ENCODE peak calls at places on chromosome 10, in nine cellular contexts. One of them, this sample, is unnamed.

GRCh38 chr10:60384708-60385398 is 4.8 kb downstream of the ANK3 start:
- DNase-seq in testis: no peak
- DNase-seq in esophagus squamous epithelium: no peak
- DNase-seq in transverse colon: no peak
- DNase-seq in adrenal gland: no peak
- DNase-seq in NB4: no peak
- DNase-seq in lower leg skin: peak; percentile 16
- DNase-seq in heart left ventricle: no peak
- DNase-seq in ovary: no peak
- DNase-seq in this sample: no peak

GRCh38 chr10:116272497-116273221 is at the start of gene GFRA1:
- DNase-seq in NB4: no peak
- DNase-seq in esophagus squamous epithelium: no peak
- DNase-seq in adrenal gland: peak; percentile 57
- DNase-seq in lower leg skin: no peak
- DNase-seq in heart left ventricle: no peak
- DNase-seq in ovary: peak; percentile 22
- DNase-seq in testis: no peak
- DNase-seq in transverse colon: no peak
- DNase-seq in this sample: no peak

GRCh38 chr10:36538945-36539586 is 586.3 kb upstream of the ANKRD30A start:
- DNase-seq in testis: no peak
- DNase-seq in NB4: peak; percentile 29
- DNase-seq in ovary: no peak
- DNase-seq in adrenal gland: peak; percentile 55
- DNase-seq in heart left ventricle: peak; percentile 9
- DNase-seq in lower leg skin: no peak
- DNase-seq in transverse colon: no peak
- DNase-seq in esophagus squamous epithelium: no peak
- DNase-seq in this sample: no peak

GRCh38 chr10:91925022-91925320 is 1.4 kb downstream of the BTAF1 start:
- DNase-seq in ovary: no peak
- DNase-seq in esophagus squamous epithelium: no peak
- DNase-seq in testis: no peak
- DNase-seq in heart left ventricle: no peak
- DNase-seq in NB4: peak; percentile 46
- DNase-seq in transverse colon: no peak
- DNase-seq in adrenal gland: no peak
- DNase-seq in lower leg skin: no peak
- DNase-seq in this sample: no peak

GRCh38 chr10:127880557-127880956 is 12.2 kb downstream of the CLRN3 start:
- DNase-seq in NB4: peak; percentile 82
- DNase-seq in testis: no peak
- DNase-seq in lower leg skin: peak; percentile 32
- DNase-seq in ovary: no peak
- DNase-seq in adrenal gland: peak; percentile 69
- DNase-seq in transverse colon: no peak
- DNase-seq in heart left ventricle: peak; percentile 27
- DNase-seq in esophagus squamous epithelium: no peak
- DNase-seq in this sample: no peak

GRCh38 chr10:112286837-112287818 is 3.9 kb downstream of the TECTB start:
- DNase-seq in NB4: no peak
- DNase-seq in ovary: no peak
- DNase-seq in adrenal gland: no peak
- DNase-seq in esophagus squamous epithelium: no peak
- DNase-seq in lower leg skin: no peak
- DNase-seq in heart left ventricle: no peak
- DNase-seq in transverse colon: no peak
- DNase-seq in testis: no peak
- DNase-seq in this sample: no peak

GRCh38 chr10:103241262-103242011 is 4.2 kb upstream of the RPEL1 start:
- DNase-seq in adrenal gland: peak; percentile 56
- DNase-seq in NB4: peak; percentile 75
- DNase-seq in testis: no peak
- DNase-seq in ovary: no peak
- DNase-seq in lower leg skin: peak; percentile 49
- DNase-seq in transverse colon: peak; percentile 92
- DNase-seq in heart left ventricle: no peak
- DNase-seq in esophagus squamous epithelium: no peak
- DNase-seq in this sample: peak; percentile 63

GRCh38 chr10:77228559-77228958 is 409.0 kb downstream of the KCNMA1 start:
- DNase-seq in transverse colon: no peak
- DNase-seq in adrenal gland: no peak
- DNase-seq in testis: no peak
- DNase-seq in esophagus squamous epithelium: no peak
- DNase-seq in ovary: no peak
- DNase-seq in NB4: no peak
- DNase-seq in lower leg skin: no peak
- DNase-seq in heart left ventricle: no peak
- DNase-seq in this sample: no peak

GRCh38 chr10:59335497-59335896 is 26.9 kb downstream of the FAM13C start:
- DNase-seq in esophagus squamous epithelium: no peak
- DNase-seq in testis: no peak
- DNase-seq in ovary: no peak
- DNase-seq in heart left ventricle: no peak
- DNase-seq in lower leg skin: no peak
- DNase-seq in adrenal gland: no peak
- DNase-seq in NB4: no peak
- DNase-seq in transverse colon: no peak
- DNase-seq in this sample: no peak

GRCh38 chr10:123665371-123666286 is 526 bp upstream of the GPR26 start:
- DNase-seq in NB4: no peak
- DNase-seq in heart left ventricle: no peak
- DNase-seq in adrenal gland: no peak
- DNase-seq in esophagus squamous epithelium: no peak
- DNase-seq in testis: no peak
- DNase-seq in lower leg skin: no peak
- DNase-seq in transverse colon: no peak
- DNase-seq in ovary: no peak
- DNase-seq in this sample: no peak

GRCh38 chr10:22615819-22616499 is 98.4 kb downstream of the PIP4K2A start:
- DNase-seq in adrenal gland: peak; percentile 85
- DNase-seq in heart left ventricle: peak; percentile 35
- DNase-seq in NB4: peak; percentile 84
- DNase-seq in esophagus squamous epithelium: no peak
- DNase-seq in lower leg skin: no peak
- DNase-seq in transverse colon: peak; percentile 65
- DNase-seq in ovary: no peak
- DNase-seq in testis: no peak
- DNase-seq in this sample: peak; percentile 81
- TF ChIP-seq POLR2A in adrenal gland: no peak
- TF ChIP-seq POLR2A in heart left ventricle: no peak
- TF ChIP-seq POLR2A in NB4: peak; percentile 37
- TF ChIP-seq POLR2A in esophagus squamous epithelium: no peak
- TF ChIP-seq POLR2A in lower leg skin: no peak
- TF ChIP-seq POLR2A in transverse colon: no peak
- TF ChIP-seq POLR2A in ovary: no peak
- TF ChIP-seq POLR2A in testis: no peak
- TF ChIP-seq POLR2A in this sample: no peak

DNA sequence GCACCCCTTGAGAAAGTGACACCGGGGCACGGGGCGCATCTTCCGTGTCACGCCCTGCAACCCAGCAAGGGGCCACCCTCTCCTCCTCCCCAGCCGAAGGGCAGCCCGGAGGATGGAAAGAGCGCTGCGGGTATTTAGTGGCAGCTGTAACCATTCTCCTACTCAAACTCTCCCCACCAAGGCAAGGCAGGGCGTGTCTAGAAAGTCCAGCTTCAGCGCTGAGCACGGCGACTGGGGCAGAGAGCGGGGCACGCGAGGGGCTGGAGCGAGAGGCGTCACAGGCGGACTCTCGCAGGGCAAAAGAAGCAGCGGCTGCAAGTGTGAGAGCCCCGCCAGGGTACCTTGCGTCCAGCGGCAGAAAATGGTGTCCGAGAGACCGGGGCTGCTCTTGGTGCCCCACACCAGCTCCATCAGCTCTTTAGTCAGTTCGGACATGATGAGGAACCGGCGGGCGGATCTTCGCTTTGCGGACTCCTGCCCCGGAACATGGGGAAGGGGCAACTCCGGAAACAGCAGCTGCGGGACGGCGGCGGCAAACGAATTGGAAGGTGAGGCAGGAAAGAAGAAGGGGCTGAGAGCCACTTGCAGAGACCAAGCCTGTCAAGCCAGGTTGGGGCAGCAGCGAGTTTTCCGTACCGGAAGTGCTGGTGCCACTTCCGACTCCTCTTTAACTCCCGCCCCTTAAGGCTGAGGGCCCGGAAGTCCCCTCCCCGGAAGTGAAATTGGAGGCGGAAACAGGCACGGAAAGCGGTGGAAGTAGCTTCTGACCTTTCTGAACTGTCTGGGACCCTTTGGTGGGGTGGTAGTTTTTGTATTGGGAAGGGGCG is at the start of gene MINDY3:
- DNase-seq in adrenal gland: peak; percentile 86
- DNase-seq in heart left ventricle: peak; percentile 81
- DNase-seq in transverse colon: peak; percentile 85
- DNase-seq in lower leg skin: peak; percentile 83
- DNase-seq in ovary: peak; percentile 74
- DNase-seq in NB4: peak; percentile 79
- DNase-seq in esophagus squamous epithelium: peak; percentile 4
- DNase-seq in testis: peak; percentile 94
- DNase-seq in this sample: peak; percentile 91
- TF ChIP-seq POLR2A in adrenal gland: no peak
- TF ChIP-seq POLR2A in heart left ventricle: no peak
- TF ChIP-seq POLR2A in transverse colon: peak; percentile 20
- TF ChIP-seq POLR2A in lower leg skin: no peak
- TF ChIP-seq POLR2A in ovary: peak; percentile 26
- TF ChIP-seq POLR2A in NB4: no peak
- TF ChIP-seq POLR2A in esophagus squamous epithelium: no peak
- TF ChIP-seq POLR2A in testis: no peak
- TF ChIP-seq POLR2A in this sample: peak; percentile 86

GRCh38 chr10:62049815-62050626 is 148.5 kb downstream of the ARID5B start:
- DNase-seq in ovary: no peak
- DNase-seq in testis: no peak
- DNase-seq in adrenal gland: no peak
- DNase-seq in transverse colon: no peak
- DNase-seq in esophagus squamous epithelium: no peak
- DNase-seq in lower leg skin: no peak
- DNase-seq in heart left ventricle: no peak
- DNase-seq in NB4: no peak
- DNase-seq in this sample: no peak

GRCh38 chr10:62047960-62048383 is 146.5 kb downstream of the ARID5B start:
- DNase-seq in lower leg skin: no peak
- DNase-seq in NB4: peak; percentile 22
- DNase-seq in esophagus squamous epithelium: no peak
- DNase-seq in testis: no peak
- DNase-seq in ovary: no peak
- DNase-seq in transverse colon: peak; percentile 44
- DNase-seq in heart left ventricle: no peak
- DNase-seq in adrenal gland: no peak
- DNase-seq in this sample: no peak

GRCh38 chr10:62050627-62050924 is 149.1 kb downstream of the ARID5B start:
- DNase-seq in transverse colon: no peak
- DNase-seq in NB4: no peak
- DNase-seq in adrenal gland: no peak
- DNase-seq in heart left ventricle: no peak
- DNase-seq in testis: no peak
- DNase-seq in ovary: no peak
- DNase-seq in lower leg skin: no peak
- DNase-seq in esophagus squamous epithelium: no peak
- DNase-seq in this sample: no peak

GRCh38 chr10:62048473-62048872 is 147.0 kb downstream of the ARID5B start:
- DNase-seq in lower leg skin: no peak
- DNase-seq in testis: no peak
- DNase-seq in esophagus squamous epithelium: no peak
- DNase-seq in NB4: no peak
- DNase-seq in transverse colon: no peak
- DNase-seq in heart left ventricle: no peak
- DNase-seq in adrenal gland: no peak
- DNase-seq in ovary: no peak
- DNase-seq in this sample: no peak

DNA sequence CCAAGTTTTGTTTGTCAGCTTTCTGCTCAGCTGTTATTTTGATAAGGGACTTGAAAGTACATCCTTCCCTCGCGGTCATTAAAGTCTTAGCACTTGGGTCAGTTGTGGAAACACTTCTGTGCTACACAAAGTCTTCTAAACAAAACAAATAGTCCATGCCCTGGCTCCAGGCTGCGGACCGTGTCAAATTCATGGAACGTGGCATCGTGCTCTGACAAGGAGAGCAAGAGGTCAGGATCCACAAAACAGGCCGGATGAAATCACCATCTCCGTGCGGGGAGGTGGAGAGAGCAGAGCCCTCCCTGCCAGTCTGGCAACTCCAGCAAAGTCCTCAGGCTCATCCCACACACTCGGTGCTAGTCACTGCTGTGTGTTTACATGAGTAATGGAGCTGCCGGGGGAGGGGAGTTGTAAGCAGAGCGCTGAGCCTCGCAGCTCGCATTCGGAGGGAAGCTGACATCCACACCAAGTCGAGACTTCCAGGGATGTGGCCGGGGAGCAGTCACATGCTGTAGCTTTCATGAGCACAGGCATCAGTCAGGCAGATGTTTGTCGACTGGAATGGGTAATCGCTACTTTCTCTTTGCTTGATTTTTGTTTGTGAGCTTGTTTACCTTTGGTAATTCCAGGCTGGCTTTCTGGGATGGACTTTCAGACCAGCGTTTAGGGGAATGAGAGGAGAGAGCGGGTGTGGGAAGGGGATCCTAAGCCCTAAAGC is 147.6 kb downstream of the ARID5B start:
- DNase-seq in NB4: peak; percentile 36
- DNase-seq in testis: peak; percentile 96
- DNase-seq in ovary: peak; percentile 89
- DNase-seq in adrenal gland: peak; percentile 92
- DNase-seq in heart left ventricle: peak; percentile 89
- DNase-seq in esophagus squamous epithelium: peak; percentile 25
- DNase-seq in lower leg skin: peak; percentile 93
- DNase-seq in transverse colon: peak; percentile 79
- DNase-seq in this sample: no peak
- TF ChIP-seq POLR2A in NB4: no peak
- TF ChIP-seq POLR2A in testis: peak; percentile 75
- TF ChIP-seq POLR2A in ovary: peak; percentile 94
- TF ChIP-seq POLR2A in adrenal gland: peak; percentile 64
- TF ChIP-seq POLR2A in heart left ventricle: peak; percentile 44
- TF ChIP-seq POLR2A in esophagus squamous epithelium: peak; percentile 94
- TF ChIP-seq POLR2A in lower leg skin: peak; percentile 89
- TF ChIP-seq POLR2A in transverse colon: peak; percentile 86
- TF ChIP-seq POLR2A in this sample: no peak

DNA sequence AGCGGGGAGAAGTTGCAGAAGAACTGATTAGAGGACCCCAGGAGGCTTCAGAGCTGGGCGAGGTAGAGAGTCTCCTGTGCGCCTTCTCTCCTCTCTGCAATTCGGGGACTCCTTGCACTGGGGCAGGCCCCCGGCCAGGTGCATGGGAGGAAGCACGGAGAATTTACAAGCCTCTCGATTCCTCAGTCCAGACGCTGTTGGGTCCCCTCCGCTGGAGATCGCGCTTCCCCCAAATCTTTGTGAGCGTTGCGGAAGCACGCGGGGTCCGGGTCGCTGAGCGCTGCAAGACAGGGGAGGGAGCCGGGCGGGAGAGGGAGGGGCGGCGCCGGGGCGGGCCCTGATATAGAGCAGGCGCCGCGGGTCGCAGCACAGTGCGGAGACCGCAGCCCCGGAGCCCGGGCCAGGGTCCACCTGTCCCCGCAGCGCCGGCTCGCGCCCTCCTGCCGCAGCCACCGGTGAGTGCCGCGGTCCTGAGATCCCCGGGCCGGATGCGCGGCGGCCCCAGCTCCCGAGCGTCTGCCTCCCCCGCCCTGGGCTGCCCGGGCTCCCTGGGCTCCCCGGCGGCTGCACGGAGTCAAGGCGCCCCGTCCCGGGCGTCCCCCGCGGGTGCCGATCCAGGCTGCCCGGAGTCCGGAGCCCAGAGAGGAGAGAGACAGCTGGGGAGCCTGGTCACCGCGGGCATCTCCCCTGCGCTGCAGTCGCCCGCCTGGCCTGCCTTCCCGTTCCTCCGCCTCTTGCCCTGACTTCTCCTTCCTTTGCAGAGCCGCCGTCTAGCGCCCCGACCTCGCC is at the start of gene PLAU:
- DNase-seq in esophagus squamous epithelium: no peak
- DNase-seq in heart left ventricle: peak; percentile 74
- DNase-seq in lower leg skin: no peak
- DNase-seq in ovary: no peak
- DNase-seq in testis: peak; percentile 41
- DNase-seq in adrenal gland: no peak
- DNase-seq in NB4: peak; percentile 87
- DNase-seq in transverse colon: peak; percentile 44
- DNase-seq in this sample: no peak
- TF ChIP-seq POLR2A in esophagus squamous epithelium: peak; percentile 64
- TF ChIP-seq POLR2A in heart left ventricle: no peak
- TF ChIP-seq POLR2A in lower leg skin: no peak
- TF ChIP-seq POLR2A in ovary: no peak
- TF ChIP-seq POLR2A in testis: no peak
- TF ChIP-seq POLR2A in adrenal gland: no peak
- TF ChIP-seq POLR2A in NB4: peak; percentile 87
- TF ChIP-seq POLR2A in transverse colon: peak; percentile 8
- TF ChIP-seq POLR2A in this sample: no peak